ENCODE peak calls at places on chromosomes 1 and 21, in four cellular contexts. M, J, O and X are unnamed samples.

GRCh38 chr1:39102537-39103320 is 76.6 kb downstream of the NDUFS5 start:
- DNase-seq in M (peak), O (peak), J (peak), X (peak)

GRCh38 chr1:161192476-161193465 is 6.1 kb downstream of the ADAMTS4 start:
- DNase-seq in O (peak), J (peak), M (peak), X (peak)

GRCh38 chr1:44919387-44919786 is 67.0 kb downstream of the EIF2B3 start:
- DNase-seq in O (no peak), M (no peak), J (no peak), X (no peak)

GRCh38 chr1:51715369-51715768 is 98.5 kb downstream of the OSBPL9 start:
- DNase-seq in J (no peak), M (no peak), O (no peak), X (no peak)

GRCh38 chr1:156752843-156753486 is 1.5 kb upstream of the HDGF start:
- DNase-seq in O (no peak), J (no peak), M (peak), X (no peak)

GRCh38 chr1:229972600-229973296 is 94.3 kb upstream of the GALNT2 start:
- DNase-seq in M (peak), J (no peak), O (peak), X (no peak)

GRCh38 chr21:36255650-36256047 is 64.3 kb upstream of the MORC3 start:
- DNase-seq in J (no peak), O (no peak), M (no peak), X (no peak)

GRCh38 chr1:204254031-204254661 is 40.4 kb upstream of the GOLT1A start:
- DNase-seq in J (no peak), O (no peak), M (peak), X (no peak)

GRCh38 chr1:74673351-74674111 is at the start of gene ERICH3:
- DNase-seq in O (peak), J (no peak), M (no peak), X (no peak)

GRCh38 chr1:240712014-240712731 is 100.2 kb upstream of the GREM2 start:
- DNase-seq in O (no peak), M (no peak), J (no peak), X (no peak)

GRCh38 chr1:36771678-36772284 is 262.5 kb downstream of the GRIK3 start:
- DNase-seq in J (no peak), M (no peak), O (peak), X (no peak)

GRCh38 chr1:14585771-14586170 is 12.7 kb upstream of the KAZN start:
- DNase-seq in J (no peak), O (no peak), M (no peak), X (no peak)
- TF ChIP-seq RNF2 in J (no peak), O (no peak), M (no peak), X (no peak)

GRCh38 chr1:65717815-65718454 is 74.8 kb upstream of the PDE4B start:
- DNase-seq in O (no peak), J (no peak), M (no peak), X (no peak)
- TF ChIP-seq RNF2 in O (no peak), J (no peak), M (no peak), X (no peak)

DNA sequence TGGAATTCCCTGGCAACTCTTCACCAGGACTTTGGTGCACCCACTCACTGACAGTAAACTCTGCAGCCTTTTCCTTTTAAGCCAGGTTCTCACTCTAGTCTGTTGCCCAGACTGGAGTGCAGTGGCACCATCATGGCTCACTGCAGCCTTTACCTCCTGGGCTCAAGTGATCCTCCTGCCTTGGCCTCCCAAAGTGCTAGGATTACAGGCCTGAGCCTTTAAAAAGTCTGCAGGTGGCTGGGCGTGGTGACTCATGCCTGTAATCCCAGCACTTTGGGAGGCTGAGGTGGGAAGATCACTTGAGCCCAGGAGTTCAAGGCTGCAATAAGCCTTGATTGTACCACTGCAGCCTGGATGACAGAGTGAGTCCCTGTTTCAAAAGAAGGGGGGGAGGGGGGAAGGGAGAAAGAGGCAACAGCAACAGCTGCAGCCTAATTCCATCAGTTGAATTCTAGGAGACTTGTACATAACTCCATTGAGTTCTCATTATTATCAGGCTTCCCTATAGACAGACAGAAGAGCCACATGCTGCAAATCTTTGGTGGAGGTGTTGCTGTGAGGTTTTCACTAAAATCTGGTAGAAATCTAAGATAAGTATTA is 8.1 kb upstream of the HNRNPR start:
- DNase-seq in O (no peak), J (no peak), M (no peak), X (no peak)
- TF ChIP-seq RNF2 in O (no peak), J (no peak), M (no peak), X (no peak)

DNA sequence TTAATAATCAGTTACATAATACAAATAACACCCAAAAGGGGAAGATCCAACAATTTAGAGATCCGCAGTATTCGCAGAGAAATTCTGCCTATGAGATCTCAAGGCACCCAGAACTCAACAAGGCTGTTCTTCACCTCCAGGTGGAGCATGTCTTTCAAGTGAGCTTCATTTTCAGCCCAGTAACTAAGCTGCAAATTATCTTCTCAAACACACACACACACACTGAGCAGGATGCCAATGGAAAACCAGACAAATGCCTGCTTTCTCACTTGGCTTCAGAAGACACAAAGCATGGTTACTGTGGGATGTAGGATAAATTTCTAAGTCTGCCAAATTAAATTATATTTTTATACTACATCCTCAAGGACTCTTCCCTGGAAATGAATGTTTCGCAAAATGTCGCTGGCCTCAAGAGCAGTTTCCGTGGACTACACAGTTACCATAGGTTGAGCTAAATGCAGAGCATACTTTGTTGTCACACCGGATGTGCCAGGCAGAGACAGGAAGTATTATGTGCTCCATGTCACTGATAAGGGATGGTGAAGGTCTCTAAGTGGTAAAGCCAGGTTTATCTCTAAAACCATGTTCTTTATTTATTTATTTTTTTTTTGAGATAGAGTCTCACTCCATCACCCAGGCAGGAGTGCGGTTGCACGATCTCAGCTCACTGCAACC is 30.3 kb downstream of the UBR4 start:
- DNase-seq in M (peak), O (no peak), J (peak), X (no peak)
- TF ChIP-seq RNF2 in M (no peak), O (no peak), J (no peak), X (no peak)

DNA sequence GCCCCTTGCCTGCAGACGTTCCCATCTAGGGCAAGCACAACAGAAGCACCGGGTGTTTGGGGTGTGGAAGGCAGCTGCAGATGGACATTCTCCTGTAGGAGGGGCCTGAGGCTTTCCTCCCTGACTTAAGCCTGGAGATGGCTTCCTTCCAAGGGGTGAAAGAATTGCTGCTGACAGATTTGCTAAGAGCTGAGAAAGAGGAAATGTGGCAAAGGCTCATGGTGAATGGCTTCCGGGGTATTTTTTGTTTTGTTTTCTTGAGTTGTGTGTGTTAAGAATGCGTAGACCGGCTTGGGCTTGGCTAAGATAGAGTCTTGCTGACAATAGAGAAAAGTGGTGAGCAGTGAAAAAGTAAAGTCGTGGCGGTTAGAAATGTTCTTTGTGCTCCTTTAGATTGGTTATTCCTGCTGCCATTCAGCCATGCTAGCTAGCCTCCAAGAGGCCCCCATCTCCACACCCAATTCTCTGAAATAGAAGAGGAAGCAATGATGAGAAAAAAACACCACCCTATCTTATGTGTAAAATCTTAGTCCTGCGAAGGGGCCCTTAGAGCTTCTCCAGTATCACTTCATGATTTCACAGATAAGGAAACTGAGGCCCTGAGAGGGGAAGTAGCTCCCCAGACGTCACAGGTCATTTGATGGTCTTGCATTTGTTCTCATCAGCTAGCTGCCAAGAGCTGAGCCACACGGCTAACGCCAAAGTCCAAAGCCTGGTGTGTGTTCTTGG is 36.9 kb downstream of the EIF2D start:
- DNase-seq in J (peak), M (no peak), O (no peak), X (no peak)
- TF ChIP-seq RNF2 in J (peak), M (no peak), O (no peak), X (no peak)

GRCh38 chr1:221716713-221717490 is 25.0 kb downstream of the DUSP10 start:
- DNase-seq in J (peak), M (peak), O (no peak), X (no peak)

GRCh38 chr1:221714227-221715116 is 27.4 kb downstream of the DUSP10 start:
- DNase-seq in O (no peak), J (no peak), M (no peak), X (no peak)

GRCh38 chr1:221717491-221717865 is 24.4 kb downstream of the DUSP10 start:
- DNase-seq in M (peak), O (no peak), J (no peak), X (no peak)

GRCh38 chr1:221712776-221713431 is 29.0 kb downstream of the DUSP10 start:
- DNase-seq in M (no peak), O (no peak), J (no peak), X (no peak)

DNA sequence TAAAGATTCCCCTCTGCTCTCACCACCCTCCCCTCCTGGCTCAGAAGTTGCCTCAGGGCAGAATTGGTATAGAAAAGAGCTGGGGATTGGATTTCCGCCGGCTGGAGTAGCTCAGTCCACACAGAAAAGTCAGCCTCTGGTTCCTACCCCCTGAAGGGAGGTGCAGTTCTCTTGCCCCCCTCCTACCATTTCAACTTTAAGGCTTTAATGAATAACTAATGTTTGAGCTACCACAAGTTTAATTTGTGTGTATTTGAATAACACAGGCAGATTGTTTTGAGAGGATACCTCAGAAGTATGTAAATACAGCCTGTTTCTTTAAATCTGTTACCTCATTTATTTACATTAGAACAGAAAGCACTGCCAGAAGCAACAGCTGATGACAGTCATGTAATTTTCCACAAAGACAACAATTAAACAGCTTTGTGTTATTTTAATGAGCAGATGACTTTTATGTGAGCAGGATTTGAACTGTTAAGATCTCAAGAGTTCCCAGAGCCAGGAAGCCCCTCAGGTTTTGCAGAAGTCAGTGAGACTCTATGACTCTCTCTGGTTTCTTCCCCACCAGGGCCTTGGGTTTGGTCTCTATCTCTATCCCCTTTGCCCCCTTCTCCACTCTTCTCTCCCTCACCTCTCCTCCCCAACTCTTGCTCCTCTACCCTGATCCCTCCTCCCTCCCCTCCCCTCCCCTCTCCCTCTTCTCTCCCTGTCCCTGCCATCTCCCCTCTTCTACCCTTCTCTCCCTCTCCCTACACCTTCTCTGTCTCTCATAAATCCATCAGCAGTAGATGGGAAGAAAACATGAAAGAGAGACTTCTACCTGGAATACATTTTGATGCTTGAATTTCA is 26.3 kb downstream of the DUSP10 start:
- DNase-seq in O (no peak), J (no peak), M (peak), X (no peak)
- TF ChIP-seq RNF2 in O (no peak), J (no peak), M (no peak), X (no peak)